ENCODE peak calls at places on chromosomes 6 and 20, in six cellular contexts. One of them, this sample, is unnamed.
A peak's percentile ranks its signal among the peaks of the same experiment; 100 is the strongest.

GRCh38 chr6:1297746-1298145 is 14.2 kb upstream of the FOXQ1 start:
- DNase-seq in kidney: no peak
- DNase-seq in ovary: no peak
- DNase-seq in OCI-LY7: no peak
- DNase-seq in cardiac muscle cell: peak; percentile 29
- DNase-seq in WERI-Rb-1: no peak
- DNase-seq in this sample: no peak

GRCh38 chr6:112903361-112903760 is 556.2 kb downstream of the RFPL4B start:
- DNase-seq in cardiac muscle cell: no peak
- DNase-seq in OCI-LY7: no peak
- DNase-seq in ovary: no peak
- DNase-seq in kidney: no peak
- DNase-seq in WERI-Rb-1: no peak
- DNase-seq in this sample: no peak

GRCh38 chr6:141552463-141552862 is 580.3 kb upstream of the GJE1 start:
- DNase-seq in WERI-Rb-1: no peak
- DNase-seq in ovary: no peak
- DNase-seq in cardiac muscle cell: no peak
- DNase-seq in OCI-LY7: peak; percentile 5
- DNase-seq in kidney: no peak
- DNase-seq in this sample: no peak

GRCh38 chr6:32974541-32975308 is 6.3 kb downstream of the BRD2 start:
- DNase-seq in cardiac muscle cell: no peak
- DNase-seq in WERI-Rb-1: no peak
- DNase-seq in OCI-LY7: no peak
- DNase-seq in kidney: no peak
- DNase-seq in ovary: peak; percentile 26
- DNase-seq in this sample: no peak

GRCh38 chr6:23244300-23244699 is 674.9 kb downstream of the HDGFL1 start:
- DNase-seq in ovary: no peak
- DNase-seq in OCI-LY7: no peak
- DNase-seq in kidney: no peak
- DNase-seq in WERI-Rb-1: no peak
- DNase-seq in cardiac muscle cell: no peak
- DNase-seq in this sample: no peak

GRCh38 chr20:3900187-3900604 is 11.0 kb downstream of the PANK2 start:
- DNase-seq in OCI-LY7: no peak
- DNase-seq in kidney: no peak
- DNase-seq in cardiac muscle cell: no peak
- DNase-seq in WERI-Rb-1: no peak
- DNase-seq in ovary: no peak
- DNase-seq in this sample: no peak

GRCh38 chr20:37821691-37822655 is 81.0 kb upstream of the VSTM2L start:
- DNase-seq in ovary: no peak
- DNase-seq in kidney: no peak
- DNase-seq in WERI-Rb-1: no peak
- DNase-seq in cardiac muscle cell: no peak
- DNase-seq in OCI-LY7: no peak
- DNase-seq in this sample: no peak

GRCh38 chr6:13813011-13813410 is 1.3 kb downstream of the MCUR1 start:
- DNase-seq in kidney: no peak
- DNase-seq in ovary: no peak
- DNase-seq in WERI-Rb-1: no peak
- DNase-seq in OCI-LY7: no peak
- DNase-seq in cardiac muscle cell: no peak
- DNase-seq in this sample: no peak

GRCh38 chr6:150297327-150298028 is 71.3 kb upstream of the IYD start:
- DNase-seq in cardiac muscle cell: no peak
- DNase-seq in OCI-LY7: no peak
- DNase-seq in WERI-Rb-1: no peak
- DNase-seq in ovary: no peak
- DNase-seq in kidney: no peak
- DNase-seq in this sample: no peak

GRCh38 chr6:109595998-109596397 is 95.0 kb downstream of the AK9 start:
- DNase-seq in OCI-LY7: peak; percentile 12
- DNase-seq in ovary: no peak
- DNase-seq in cardiac muscle cell: no peak
- DNase-seq in WERI-Rb-1: no peak
- DNase-seq in kidney: no peak
- DNase-seq in this sample: no peak

GRCh38 chr6:142822882-142823578 is 121.9 kb downstream of the HIVEP2 start:
- DNase-seq in OCI-LY7: no peak
- DNase-seq in ovary: no peak
- DNase-seq in cardiac muscle cell: peak; percentile 21
- DNase-seq in WERI-Rb-1: peak; percentile 72
- DNase-seq in kidney: no peak
- DNase-seq in this sample: no peak

GRCh38 chr6:43383021-43383667 is 13.7 kb upstream of the ZNF318 start:
- DNase-seq in WERI-Rb-1: no peak
- DNase-seq in ovary: no peak
- DNase-seq in OCI-LY7: no peak
- DNase-seq in kidney: no peak
- DNase-seq in cardiac muscle cell: no peak
- DNase-seq in this sample: no peak

GRCh38 chr6:3911614-3912336 is 62.6 kb downstream of the FAM50B start:
- DNase-seq in kidney: peak; percentile 81
- DNase-seq in cardiac muscle cell: no peak
- DNase-seq in WERI-Rb-1: no peak
- DNase-seq in OCI-LY7: no peak
- DNase-seq in ovary: peak; percentile 72
- DNase-seq in this sample: no peak

GRCh38 chr6:126444874-126445273 is 105.0 kb downstream of the CENPW start:
- DNase-seq in kidney: no peak
- DNase-seq in ovary: no peak
- DNase-seq in OCI-LY7: no peak
- DNase-seq in WERI-Rb-1: no peak
- DNase-seq in cardiac muscle cell: no peak
- DNase-seq in this sample: no peak

GRCh38 chr6:98847767-98848538 is 13.6 kb downstream of the POU3F2 start:
- DNase-seq in cardiac muscle cell: peak; percentile 34
- DNase-seq in WERI-Rb-1: no peak
- DNase-seq in OCI-LY7: no peak
- DNase-seq in ovary: no peak
- DNase-seq in kidney: peak; percentile 72
- DNase-seq in this sample: peak; percentile 46

GRCh38 chr20:51697119-51697826 is 70.9 kb downstream of the ATP9A start:
- DNase-seq in cardiac muscle cell: no peak
- DNase-seq in OCI-LY7: no peak
- DNase-seq in ovary: no peak
- DNase-seq in WERI-Rb-1: no peak
- DNase-seq in kidney: no peak
- DNase-seq in this sample: no peak

GRCh38 chr6:152348116-152348515 is 289.0 kb downstream of the SYNE1 start:
- DNase-seq in OCI-LY7: no peak
- DNase-seq in cardiac muscle cell: no peak
- DNase-seq in ovary: no peak
- DNase-seq in WERI-Rb-1: no peak
- DNase-seq in kidney: no peak
- DNase-seq in this sample: no peak

GRCh38 chr20:37686762-37687477 is 6.9 kb upstream of the CTNNBL1 start:
- DNase-seq in kidney: no peak
- DNase-seq in WERI-Rb-1: no peak
- DNase-seq in cardiac muscle cell: no peak
- DNase-seq in ovary: no peak
- DNase-seq in OCI-LY7: no peak
- DNase-seq in this sample: no peak

GRCh38 chr6:152356659-152357058 is 280.5 kb downstream of the SYNE1 start:
- DNase-seq in WERI-Rb-1: peak; percentile 37
- DNase-seq in kidney: no peak
- DNase-seq in cardiac muscle cell: no peak
- DNase-seq in ovary: no peak
- DNase-seq in OCI-LY7: peak; percentile 48
- DNase-seq in this sample: no peak

GRCh38 chr20:64035933-64036345 is at the start of gene C20orf204:
- DNase-seq in OCI-LY7: no peak
- DNase-seq in WERI-Rb-1: peak; percentile 73
- DNase-seq in kidney: no peak
- DNase-seq in cardiac muscle cell: peak; percentile 33
- DNase-seq in ovary: no peak
- DNase-seq in this sample: no peak

GRCh38 chr6:25916330-25916729 is 14.2 kb downstream of the SLC17A2 start:
- DNase-seq in ovary: no peak
- DNase-seq in WERI-Rb-1: no peak
- DNase-seq in OCI-LY7: no peak
- DNase-seq in cardiac muscle cell: no peak
- DNase-seq in kidney: no peak
- DNase-seq in this sample: no peak

GRCh38 chr6:105608711-105609374 is 206.0 kb upstream of the PREP start:
- DNase-seq in ovary: no peak
- DNase-seq in WERI-Rb-1: no peak
- DNase-seq in cardiac muscle cell: no peak
- DNase-seq in kidney: peak; percentile 66
- DNase-seq in OCI-LY7: no peak
- DNase-seq in this sample: peak; percentile 43

GRCh38 chr20:39259010-39259803 is 297.1 kb downstream of the DHX35 start:
- DNase-seq in OCI-LY7: no peak
- DNase-seq in ovary: no peak
- DNase-seq in cardiac muscle cell: peak; percentile 14
- DNase-seq in kidney: no peak
- DNase-seq in WERI-Rb-1: no peak
- DNase-seq in this sample: no peak

GRCh38 chr6:13522639-13523038 is 35.2 kb upstream of the GFOD1 start:
- DNase-seq in OCI-LY7: no peak
- DNase-seq in kidney: no peak
- DNase-seq in cardiac muscle cell: no peak
- DNase-seq in WERI-Rb-1: no peak
- DNase-seq in ovary: no peak
- DNase-seq in this sample: no peak

GRCh38 chr6:4371207-4371921 is 236.0 kb upstream of the ECI2 start:
- DNase-seq in OCI-LY7: no peak
- DNase-seq in ovary: no peak
- DNase-seq in kidney: peak; percentile 83
- DNase-seq in cardiac muscle cell: peak; percentile 84
- DNase-seq in WERI-Rb-1: no peak
- DNase-seq in this sample: no peak

GRCh38 chr6:112037783-112038216 is 16.1 kb upstream of the CCN6 start:
- DNase-seq in cardiac muscle cell: no peak
- DNase-seq in kidney: peak; percentile 92
- DNase-seq in ovary: no peak
- DNase-seq in WERI-Rb-1: no peak
- DNase-seq in OCI-LY7: no peak
- DNase-seq in this sample: no peak

GRCh38 chr20:22924949-22925612 is 110.0 kb upstream of the SSTR4 start:
- DNase-seq in ovary: no peak
- DNase-seq in OCI-LY7: no peak
- DNase-seq in WERI-Rb-1: no peak
- DNase-seq in kidney: peak; percentile 76
- DNase-seq in cardiac muscle cell: no peak
- DNase-seq in this sample: no peak

GRCh38 chr6:20997143-20997792 is 463.0 kb downstream of the CDKAL1 start:
- DNase-seq in cardiac muscle cell: no peak
- DNase-seq in OCI-LY7: no peak
- DNase-seq in kidney: no peak
- DNase-seq in WERI-Rb-1: no peak
- DNase-seq in ovary: no peak
- DNase-seq in this sample: no peak

GRCh38 chr6:10719386-10720228 is 3.3 kb upstream of the TMEM14C start:
- DNase-seq in OCI-LY7: peak; percentile 23
- DNase-seq in cardiac muscle cell: no peak
- DNase-seq in kidney: peak; percentile 74
- DNase-seq in ovary: peak; percentile 53
- DNase-seq in WERI-Rb-1: no peak
- DNase-seq in this sample: no peak

GRCh38 chr6:113994934-113995342 is 24.0 kb upstream of the HDAC2 start:
- DNase-seq in OCI-LY7: peak; percentile 40
- DNase-seq in kidney: no peak
- DNase-seq in cardiac muscle cell: peak; percentile 87
- DNase-seq in WERI-Rb-1: peak; percentile 83
- DNase-seq in ovary: no peak
- DNase-seq in this sample: no peak
- H3K27ac ChIP-seq in OCI-LY7: no peak overlapping the region
- H3K27ac ChIP-seq in kidney: no peak overlapping the region
- H3K27ac ChIP-seq in cardiac muscle cell: peak overlapping the region; percentile 84
- H3K27ac ChIP-seq in WERI-Rb-1: peak overlapping the region; percentile 12
- H3K27ac ChIP-seq in ovary: no peak overlapping the region
- H3K27ac ChIP-seq in this sample: peak overlapping the region; percentile 25

DNA sequence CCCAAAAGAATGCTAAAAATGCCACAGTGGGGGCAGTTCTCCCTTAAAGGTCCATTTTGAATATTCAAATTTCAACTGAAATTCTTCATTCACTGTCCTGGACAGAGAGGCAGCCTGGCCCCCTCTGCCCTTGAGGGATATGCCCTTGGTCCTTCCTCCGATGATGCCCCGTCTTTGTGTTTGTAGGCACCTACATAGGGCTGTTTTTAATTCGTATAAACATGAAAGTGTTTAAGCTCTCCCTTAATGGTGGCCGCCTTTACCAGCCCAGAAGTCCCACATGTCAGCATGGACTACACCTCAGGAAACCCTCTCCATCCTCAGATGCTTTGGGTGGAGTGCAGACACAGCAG is 70.2 kb downstream of the SSR1 start:
- DNase-seq in cardiac muscle cell: no peak
- DNase-seq in ovary: no peak
- DNase-seq in OCI-LY7: no peak
- DNase-seq in kidney: no peak
- DNase-seq in WERI-Rb-1: no peak
- DNase-seq in this sample: peak; percentile 12
- TF ChIP-seq CTCF in cardiac muscle cell: no peak
- TF ChIP-seq CTCF in ovary: no peak
- TF ChIP-seq CTCF in OCI-LY7: no peak
- TF ChIP-seq CTCF in kidney: no peak
- TF ChIP-seq CTCF in WERI-Rb-1: no peak
- TF ChIP-seq CTCF in this sample: no peak

GRCh38 chr6:41257369-41258195 is 28.9 kb downstream of the TREM1 start:
- DNase-seq in cardiac muscle cell: no peak
- DNase-seq in WERI-Rb-1: no peak
- DNase-seq in ovary: peak; percentile 57
- DNase-seq in OCI-LY7: no peak
- DNase-seq in kidney: no peak
- DNase-seq in this sample: no peak
- H3K27ac ChIP-seq in cardiac muscle cell: no peak overlapping the region
- H3K27ac ChIP-seq in WERI-Rb-1: no peak overlapping the region
- H3K27ac ChIP-seq in ovary: no peak overlapping the region
- H3K27ac ChIP-seq in OCI-LY7: no peak overlapping the region
- H3K27ac ChIP-seq in kidney: no peak overlapping the region
- H3K27ac ChIP-seq in this sample: no peak overlapping the region

GRCh38 chr6:164124986-164125385 is 710.5 kb downstream of the QKI start:
- DNase-seq in WERI-Rb-1: no peak
- DNase-seq in ovary: no peak
- DNase-seq in kidney: no peak
- DNase-seq in cardiac muscle cell: no peak
- DNase-seq in OCI-LY7: no peak
- DNase-seq in this sample: no peak
- TF ChIP-seq CTCF in WERI-Rb-1: no peak
- TF ChIP-seq CTCF in ovary: no peak
- TF ChIP-seq CTCF in kidney: no peak
- TF ChIP-seq CTCF in cardiac muscle cell: no peak
- TF ChIP-seq CTCF in OCI-LY7: no peak
- TF ChIP-seq CTCF in this sample: no peak

GRCh38 chr20:15045246-15045645 is 707.8 kb upstream of the FLRT3 start:
- DNase-seq in WERI-Rb-1: no peak
- DNase-seq in ovary: peak; percentile 67
- DNase-seq in kidney: no peak
- DNase-seq in cardiac muscle cell: no peak
- DNase-seq in OCI-LY7: no peak
- DNase-seq in this sample: no peak

GRCh38 chr20:15047561-15047960 is 710.1 kb upstream of the FLRT3 start:
- DNase-seq in WERI-Rb-1: no peak
- DNase-seq in ovary: no peak
- DNase-seq in kidney: no peak
- DNase-seq in cardiac muscle cell: no peak
- DNase-seq in OCI-LY7: no peak
- DNase-seq in this sample: no peak

GRCh38 chr20:15042723-15043122 is 705.3 kb upstream of the FLRT3 start:
- DNase-seq in ovary: no peak
- DNase-seq in kidney: no peak
- DNase-seq in cardiac muscle cell: no peak
- DNase-seq in WERI-Rb-1: no peak
- DNase-seq in OCI-LY7: no peak
- DNase-seq in this sample: no peak

GRCh38 chr20:15047100-15047499 is 709.7 kb upstream of the FLRT3 start:
- DNase-seq in kidney: no peak
- DNase-seq in WERI-Rb-1: no peak
- DNase-seq in OCI-LY7: no peak
- DNase-seq in ovary: no peak
- DNase-seq in cardiac muscle cell: no peak
- DNase-seq in this sample: no peak
- H3K27ac ChIP-seq in kidney: no peak overlapping the region
- H3K27ac ChIP-seq in WERI-Rb-1: no peak overlapping the region
- H3K27ac ChIP-seq in OCI-LY7: no peak overlapping the region
- H3K27ac ChIP-seq in ovary: peak overlapping the region; percentile 70
- H3K27ac ChIP-seq in cardiac muscle cell: no peak overlapping the region
- H3K27ac ChIP-seq in this sample: no peak overlapping the region